ENCODE peak calls at places on chromosomes 7 and 10, in ten cellular contexts. R is activated CD4-positive, alpha-beta T cell treated with anti-CD3 and anti-CD28 coated beads for 48 hours; F is NCI-H2171 treated with DMSO at 0.1 percent for 48 hours; W is HT-29; I is stimulated activated CD4-positive, alpha-beta T cell treated with anti-CD3 and anti-CD28 coated beads, Interleukin-4, amount 100 ng/mL, for 24 hours; O is adrenal gland; S is fibroblast of the conjunctiva; J is LoVo; X is T-cell; Y is GM20000. G is an unnamed sample.

GRCh38 chr7:84637568-84638338 is 443.2 kb upstream of the SEMA3A start:
- DNase-seq in R (no peak), F (no peak), W (no peak), I (no peak), O (no peak), S (peak; percentile 61), J (peak; percentile 32), X (no peak), Y (no peak), G (peak; percentile 21)

GRCh38 chr10:19930936-19931859 is 115.0 kb downstream of the PLXDC2 start:
- DNase-seq in R (no peak), F (no peak), W (peak; percentile 38), I (no peak), O (peak; percentile 67), S (no peak), J (no peak), X (no peak), Y (no peak), G (no peak)

GRCh38 chr10:1747590-1748157 is 10.3 kb upstream of the ADARB2 start:
- DNase-seq in R (no peak), F (no peak), W (no peak), I (no peak), O (no peak), S (no peak), J (no peak), X (no peak), Y (no peak), G (no peak)

GRCh38 chr10:58982470-58983239 is 193.8 kb upstream of the PHYHIPL start:
- DNase-seq in R (no peak), F (no peak), W (no peak), I (no peak), O (no peak), S (no peak), J (no peak), X (no peak), Y (no peak), G (no peak)

GRCh38 chr7:49791089-49791741 is 17.8 kb downstream of the VWC2 start:
- DNase-seq in R (no peak), F (peak; percentile 14), W (peak; percentile 52), I (no peak), O (no peak), S (no peak), J (peak; percentile 38), X (no peak), Y (peak; percentile 67), G (no peak)

GRCh38 chr10:93954299-93954698 is 39.4 kb upstream of the PLCE1 start:
- DNase-seq in R (no peak), F (no peak), W (no peak), I (no peak), O (no peak), S (no peak), J (no peak), X (no peak), Y (no peak), G (no peak)

GRCh38 chr7:28069788-28070187 is 110.8 kb downstream of the JAZF1 start:
- DNase-seq in R (no peak), F (peak; percentile 76), W (no peak), I (no peak), O (peak; percentile 61), S (peak; percentile 81), J (no peak), X (no peak), Y (no peak), G (no peak)

GRCh38 chr10:133041101-133041500 is 46.6 kb upstream of the ADGRA1 start:
- DNase-seq in R (no peak), F (no peak), W (no peak), I (no peak), O (no peak), S (no peak), J (no peak), X (no peak), Y (no peak), G (no peak)

GRCh38 chr10:72321248-72322029 is 33.3 kb downstream of the DNAJB12 start:
- DNase-seq in R (peak; percentile 44), F (peak; percentile 62), W (no peak), I (no peak), O (no peak), S (no peak), J (no peak), X (no peak), Y (no peak), G (no peak)

GRCh38 chr7:98196706-98197605 is 14.3 kb upstream of the BHLHA15 start:
- DNase-seq in R (no peak), F (no peak), W (no peak), I (no peak), O (no peak), S (no peak), J (no peak), X (no peak), Y (no peak), G (no peak)

GRCh38 chr10:104300736-104301292 is 31.8 kb downstream of the GSTO2 start:
- DNase-seq in R (no peak), F (peak; percentile 96), W (no peak), I (no peak), O (peak; percentile 49), S (peak; percentile 87), J (no peak), X (no peak), Y (no peak), G (no peak)

GRCh38 chr10:70312972-70313371 is 29.2 kb upstream of the NPFFR1 start:
- DNase-seq in R (no peak), F (no peak), W (no peak), I (no peak), O (no peak), S (no peak), J (no peak), X (no peak), Y (no peak), G (no peak)

GRCh38 chr7:121109145-121109544 is 120.6 kb downstream of the CPED1 start:
- DNase-seq in R (no peak), F (no peak), W (no peak), I (no peak), O (no peak), S (no peak), J (no peak), X (no peak), Y (no peak), G (no peak)

GRCh38 chr7:17521437-17521836 is 223.0 kb downstream of the AHR start:
- DNase-seq in R (no peak), F (no peak), W (no peak), I (no peak), O (no peak), S (no peak), J (no peak), X (no peak), Y (no peak), G (no peak)

GRCh38 chr7:434891-435486 is 84.7 kb downstream of the PDGFA start:
- DNase-seq in R (no peak), F (no peak), W (peak; percentile 18), I (no peak), O (no peak), S (no peak), J (no peak), X (no peak), Y (no peak), G (no peak)

GRCh38 chr7:34735526-34735925 is 77.5 kb downstream of the NPSR1 start:
- DNase-seq in R (no peak), F (no peak), W (no peak), I (no peak), O (no peak), S (no peak), J (no peak), X (no peak), Y (no peak), G (no peak)

GRCh38 chr10:23994459-23995046 is 214.4 kb upstream of the KIAA1217 start:
- DNase-seq in R (peak; percentile 59), F (peak; percentile 26), W (peak; percentile 92), I (peak; percentile 20), O (peak; percentile 82), S (peak; percentile 40), J (peak; percentile 60), X (no peak), Y (peak; percentile 55), G (no peak)

GRCh38 chr7:124457841-124458240 is 307.8 kb downstream of the GPR37 start:
- DNase-seq in R (no peak), F (no peak), W (no peak), I (no peak), O (no peak), S (no peak), J (no peak), X (no peak), Y (no peak), G (no peak)

GRCh38 chr10:82037076-82037475 is 162.1 kb downstream of the NRG3 start:
- DNase-seq in R (no peak), F (no peak), W (no peak), I (no peak), O (no peak), S (no peak), J (no peak), X (no peak), Y (no peak), G (no peak)